ENCODE peak calls at places on chromosomes 4 and X, in five cellular contexts. K is fibroblast of lung, O is IMR-90, Z is neuronal stem cell, P is GM12878. X is an unnamed sample.

GRCh38 chr4:3851211-3851610 is 85.0 kb downstream of the ADRA2C start:
- DNase-seq in K (no peak), O (peak; percentile 17), Z (no peak), P (no peak), X (no peak)

GRCh38 chr4:168993724-168994510 is 16.1 kb downstream of the CBR4 start:
- DNase-seq in K (no peak), O (no peak), Z (no peak), P (no peak), X (no peak)

GRCh38 chr4:169823685-169824084 is 65.9 kb upstream of the HPF1 start:
- DNase-seq in K (peak; percentile 54), O (peak; percentile 60), Z (peak; percentile 65), P (no peak), X (peak; percentile 91)

GRCh38 chr4:130056286-130056685 is 960.3 kb downstream of the C4orf33 start:
- DNase-seq in K (no peak), O (no peak), Z (no peak), P (no peak), X (no peak)

GRCh38 chrX:102863735-102864134 is 73.3 kb upstream of the RAB40AL start:
- DNase-seq in K (peak; percentile 80), O (peak; percentile 74), Z (peak; percentile 62), P (peak; percentile 45), X (peak; percentile 95)

GRCh38 chr4:109979932-109980717 is 67.4 kb downstream of the EGF start:
- DNase-seq in K (peak; percentile 18), O (peak; percentile 78), Z (no peak), P (no peak), X (no peak)

GRCh38 chrX:25012793-25013592 is 2.8 kb downstream of the ARX start:
- DNase-seq in K (no peak), O (no peak), Z (no peak), P (no peak), X (peak; percentile 83)

GRCh38 chr4:31793907-31794306 is 1073.7 kb downstream of the PCDH7 start:
- DNase-seq in K (peak; percentile 7), O (no peak), Z (no peak), P (no peak), X (no peak)

GRCh38 chr4:4574792-4575191 is 32.9 kb upstream of the STX18 start:
- DNase-seq in K (peak; percentile 86), O (peak; percentile 72), Z (no peak), P (no peak), X (peak; percentile 69)

GRCh38 chr4:1010522-1011021 is 854 bp upstream of the FGFRL1 start:
- DNase-seq in K (peak; percentile 83), O (peak; percentile 68), Z (no peak), P (no peak), X (peak; percentile 81)
- H3K9ac ChIP-seq in K (no peak overlapping the region), O (no peak overlapping the region), Z (no peak overlapping the region), P (no peak overlapping the region), X (no peak overlapping the region)

GRCh38 chr4:86942185-86942666 is 7.4 kb downstream of the AFF1 start:
- DNase-seq in K (peak; percentile 46), O (peak; percentile 85), Z (no peak), P (no peak), X (no peak)
- H3K9ac ChIP-seq in K (no peak overlapping the region), O (no peak overlapping the region), Z (no peak overlapping the region), P (no peak overlapping the region), X (no peak overlapping the region)

DNA sequence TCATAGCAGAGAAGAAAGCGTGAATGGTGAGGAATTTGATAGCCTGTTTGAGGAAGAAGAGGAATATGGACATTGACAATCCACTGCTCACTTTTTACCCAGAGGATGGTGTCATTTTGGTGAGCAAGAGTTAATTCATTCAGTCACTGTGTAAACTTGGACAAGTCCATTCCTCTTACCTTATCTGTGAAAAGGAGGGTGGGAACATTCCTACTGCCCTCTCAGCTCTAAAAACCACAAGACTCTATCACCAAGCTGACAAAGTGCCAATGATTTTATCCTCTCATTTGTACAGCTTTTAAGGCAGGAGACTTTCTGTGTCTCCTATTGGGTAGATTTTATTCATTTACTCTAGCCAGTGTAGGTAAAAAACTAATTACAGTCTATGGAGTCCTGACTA is 103.8 kb downstream of the LUZP4 start:
- DNase-seq in K (peak; percentile 21), O (peak; percentile 67), Z (no peak), P (no peak), X (no peak)
- H3K9ac ChIP-seq in K (no peak overlapping the region), O (no peak overlapping the region), Z (no peak overlapping the region), P (no peak overlapping the region), X (no peak overlapping the region)

GRCh38 chrX:48683411-48683982 is at the start of gene WAS:
- DNase-seq in K (no peak), O (no peak), Z (no peak), P (peak; percentile 35), X (no peak)

GRCh38 chrX:48685416-48685815 is 1.8 kb downstream of the WAS start:
- DNase-seq in K (no peak), O (no peak), Z (no peak), P (no peak), X (no peak)

GRCh38 chrX:48688531-48689142 is 5.0 kb downstream of the WAS start:
- DNase-seq in K (no peak), O (no peak), Z (no peak), P (no peak), X (no peak)

GRCh38 chrX:48681539-48682183 is 1.9 kb upstream of the WAS start:
- DNase-seq in K (no peak), O (no peak), Z (no peak), P (no peak), X (no peak)

DNA sequence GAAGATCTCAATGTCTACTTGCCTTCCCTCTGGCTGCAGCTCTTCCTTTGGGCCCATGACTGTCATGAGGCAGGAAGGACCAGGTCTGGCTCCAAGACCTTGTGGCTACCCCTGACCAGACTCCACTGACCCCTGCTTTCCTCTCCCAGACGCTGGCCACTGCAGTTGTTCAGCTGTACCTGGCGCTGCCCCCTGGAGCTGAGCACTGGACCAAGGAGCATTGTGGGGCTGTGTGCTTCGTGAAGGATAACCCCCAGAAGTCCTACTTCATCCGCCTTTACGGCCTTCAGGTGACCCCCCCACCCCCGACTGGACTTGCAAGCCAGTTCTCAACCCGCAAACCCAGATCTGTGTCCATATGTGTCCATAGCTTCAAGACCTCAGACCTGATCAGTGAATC is 535 bp downstream of the WAS start:
- DNase-seq in K (no peak), O (no peak), Z (no peak), P (no peak), X (no peak)
- H3K9ac ChIP-seq in K (no peak overlapping the region), O (no peak overlapping the region), Z (no peak overlapping the region), P (peak overlapping the region; percentile 71), X (no peak overlapping the region)

GRCh38 chr4:156970501-156971167 is 965 bp downstream of the PDGFC start:
- DNase-seq in K (peak; percentile 70), O (peak; percentile 62), Z (peak; percentile 54), P (no peak), X (peak; percentile 87)

GRCh38 chr4:156969136-156969535 is 2.5 kb downstream of the PDGFC start:
- DNase-seq in K (no peak), O (no peak), Z (no peak), P (no peak), X (no peak)

GRCh38 chr4:156971623-156972369 is at the start of gene PDGFC:
- DNase-seq in K (peak; percentile 64), O (peak; percentile 65), Z (peak; percentile 75), P (no peak), X (peak; percentile 93)

GRCh38 chr4:156971168-156971601 is 414 bp downstream of the PDGFC start:
- DNase-seq in K (no peak), O (no peak), Z (no peak), P (no peak), X (peak; percentile 80)

GRCh38 chr4:156968479-156968984 is 3.1 kb downstream of the PDGFC start:
- DNase-seq in K (peak; percentile 89), O (peak; percentile 85), Z (peak; percentile 54), P (no peak), X (peak; percentile 85)
- H3K9ac ChIP-seq in K (no peak overlapping the region), O (peak overlapping the region; percentile 95), Z (no peak overlapping the region), P (no peak overlapping the region), X (no peak overlapping the region)

X was measured in endodermal cell.